ENCODE peak calls at places on chromosome 18, in six cellular contexts. D is endodermal cell; T is PC-3; P is DND-41; W is CD8-positive, alpha-beta T cell; E is tibial nerve. F is an unnamed sample. For H3K27me3, the result is how much of the 10 kb centered on the place peaks cover.

GRCh38 chr18:7452331-7452730 is 114.8 kb upstream of the PTPRM start:
- DNase-seq in D (peak), T (peak), P (peak), W (no peak), E (no peak), F (peak)

GRCh38 chr18:7417742-7418141 is 149.4 kb upstream of the PTPRM start:
- DNase-seq in D (no peak), T (peak), P (no peak), W (no peak), E (no peak), F (no peak)

GRCh38 chr18:10439898-10440297 is 14.5 kb upstream of the APCDD1 start:
- DNase-seq in D (no peak), T (no peak), P (no peak), W (no peak), E (no peak), F (peak)

GRCh38 chr18:9835112-9835755 is 50.5 kb upstream of the TXNDC2 start:
- DNase-seq in D (peak), T (no peak), P (no peak), W (no peak), E (no peak), F (no peak)

GRCh38 chr18:73683618-73684238 is 463.9 kb downstream of the FBXO15 start:
- DNase-seq in D (no peak), T (peak), P (no peak), W (no peak), E (no peak), F (no peak)

GRCh38 chr18:44149706-44150105 is 531.0 kb upstream of the SETBP1 start:
- DNase-seq in D (no peak), T (peak), P (no peak), W (no peak), E (no peak), F (no peak)

GRCh38 chr18:42001801-42002200 is 46.8 kb downstream of the PIK3C3 start:
- DNase-seq in D (no peak), T (no peak), P (no peak), W (no peak), E (no peak), F (no peak)

GRCh38 chr18:49857708-49858107 is 44.4 kb upstream of the ACAA2 start:
- DNase-seq in D (no peak), T (no peak), P (no peak), W (no peak), E (no peak), F (no peak)

GRCh38 chr18:75290737-75291358 is 80.3 kb downstream of the TSHZ1 start:
- DNase-seq in D (no peak), T (no peak), P (no peak), W (no peak), E (no peak), F (no peak)

GRCh38 chr18:55900380-55900779 is 312.4 kb upstream of the TCF4 start:
- DNase-seq in D (no peak), T (peak), P (no peak), W (no peak), E (no peak), F (no peak)

GRCh38 chr18:3248670-3249359 is 1.2 kb downstream of the MYL12A start:
- DNase-seq in D (no peak), T (peak), P (peak), W (no peak), E (no peak), F (peak)

GRCh38 chr18:48029296-48029986 is 99.0 kb upstream of the SMAD2 start:
- DNase-seq in D (no peak), T (no peak), P (no peak), W (no peak), E (no peak), F (no peak)

GRCh38 chr18:13051159-13051558 is 60.0 kb downstream of the CEP192 start:
- DNase-seq in D (no peak), T (no peak), P (no peak), W (no peak), E (no peak), F (no peak)

GRCh38 chr18:22687892-22688680 is 245.0 kb upstream of the RBBP8 start:
- DNase-seq in D (no peak), T (no peak), P (no peak), W (no peak), E (no peak), F (no peak)

GRCh38 chr18:65175681-65176080 is 575.1 kb upstream of the CDH7 start:
- DNase-seq in D (no peak), T (no peak), P (no peak), W (no peak), E (no peak), F (no peak)

DNA sequence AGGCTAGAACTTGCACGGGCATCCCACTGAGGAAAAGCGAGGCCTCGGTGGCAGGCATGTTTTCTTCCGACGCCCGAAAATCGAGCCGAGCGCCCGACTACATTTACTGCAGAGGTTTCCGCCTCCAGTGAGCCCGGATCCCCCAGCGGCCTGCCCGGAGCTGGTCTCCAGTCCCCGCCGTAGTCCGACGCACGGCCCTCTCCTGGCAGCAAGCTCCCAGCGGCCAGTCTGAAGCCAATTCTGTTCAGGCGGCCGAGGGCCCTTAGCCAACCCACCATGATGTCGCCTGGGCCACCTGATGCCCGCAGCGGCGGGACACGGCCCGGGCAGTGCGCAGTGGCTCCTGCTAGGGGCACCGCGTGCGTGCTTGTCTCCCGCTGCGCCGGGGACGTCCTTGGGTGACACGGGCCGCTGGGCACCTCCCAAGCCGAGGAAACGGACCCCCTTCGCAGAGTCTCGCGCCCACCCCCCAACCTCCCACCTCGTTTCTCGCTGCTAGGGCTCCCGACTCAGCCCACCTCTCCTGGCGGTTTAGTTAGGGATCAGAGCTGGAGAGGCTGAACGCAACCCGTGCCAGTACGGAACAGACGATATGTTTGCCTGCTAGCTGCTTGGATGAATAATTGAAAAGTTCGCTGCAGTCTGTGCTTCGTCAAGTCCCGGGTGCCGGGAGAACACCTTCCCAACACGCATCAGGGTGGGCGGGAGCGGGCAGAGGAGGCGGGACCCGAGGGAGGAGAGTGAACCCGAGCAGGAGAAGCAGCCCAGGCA is 5.3 kb downstream of the ONECUT2 start:
- DNase-seq in D (peak), T (no peak), P (no peak), W (no peak), E (no peak), F (no peak)
- H3K27me3 ChIP-seq in D (half or more), T (under half), P (under half), W (under half), E (under half), F (under half)

GRCh38 chr18:37559194-37559593 is 6.4 kb downstream of the CELF4 start:
- DNase-seq in D (no peak), T (no peak), P (no peak), W (no peak), E (no peak), F (no peak)
- H3K27me3 ChIP-seq in D (half or more), T (under half), P (under half), W (under half), E (under half), F (under half)

DNA sequence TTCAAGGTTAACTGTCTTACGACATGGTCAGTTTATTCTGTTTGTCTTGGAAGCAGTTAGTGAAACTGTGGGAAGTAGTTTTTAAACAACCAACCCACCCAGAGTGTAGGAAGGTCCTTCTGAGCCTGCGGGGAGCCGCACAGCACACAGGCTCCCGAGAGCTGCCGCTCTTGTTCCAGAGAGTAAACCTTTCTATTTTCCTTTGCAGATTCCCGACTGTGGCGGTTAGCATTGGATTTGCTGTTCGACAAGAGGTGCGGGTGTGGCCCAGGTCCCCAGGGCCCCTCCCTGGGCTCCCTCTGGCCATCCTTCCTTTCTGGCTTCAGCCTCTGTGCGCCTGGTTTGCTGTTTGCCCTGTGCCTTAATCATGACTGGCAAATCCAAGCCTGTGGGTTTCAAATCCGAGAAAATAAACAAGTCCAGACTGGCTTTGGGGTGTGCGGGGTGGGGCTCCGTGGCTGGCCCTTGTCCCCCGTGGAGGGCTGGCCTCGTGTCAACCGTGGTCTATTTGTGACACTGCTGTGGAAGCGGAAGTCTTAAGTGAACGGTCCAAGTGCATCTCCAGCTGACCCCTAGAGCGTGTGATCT is 30.7 kb downstream of the IMPA2 start:
- DNase-seq in D (no peak), T (no peak), P (no peak), W (no peak), E (no peak), F (peak)
- H3K27me3 ChIP-seq in D (under half), T (under half), P (under half), W (under half), E (under half), F (under half)

DNA sequence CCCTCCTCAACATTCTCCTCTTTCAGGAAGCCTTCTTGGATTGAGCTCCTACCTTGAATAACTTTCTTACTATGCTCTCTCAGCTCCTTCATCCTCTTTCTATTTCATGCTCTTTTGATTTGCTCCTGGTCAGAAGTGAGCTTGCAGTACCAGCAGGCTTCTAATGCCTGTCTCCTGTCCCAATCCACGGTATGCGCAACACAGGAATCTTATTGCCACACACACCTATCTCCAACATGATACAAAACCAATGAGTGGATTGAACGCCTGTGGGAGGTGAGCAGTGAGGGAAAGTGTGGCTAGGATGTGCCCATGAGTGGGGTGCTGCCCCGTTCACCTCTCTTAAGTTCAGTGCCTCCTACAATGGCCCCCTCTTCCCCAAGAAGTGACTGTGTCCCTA is 132.8 kb downstream of the CELF4 start:
- DNase-seq in D (no peak), T (no peak), P (no peak), W (no peak), E (no peak), F (no peak)
- H3K27me3 ChIP-seq in D (under half), T (under half), P (under half), W (under half), E (under half), F (under half)

GRCh38 chr18:78245451-78245850 is 734.2 kb upstream of the SALL3 start:
- DNase-seq in D (no peak), T (no peak), P (no peak), W (no peak), E (no peak), F (no peak)

GRCh38 chr18:78246588-78246987 is 733.0 kb upstream of the SALL3 start:
- DNase-seq in D (no peak), T (no peak), P (no peak), W (no peak), E (no peak), F (no peak)

GRCh38 chr18:78244779-78245178 is 734.8 kb upstream of the SALL3 start:
- DNase-seq in D (no peak), T (no peak), P (no peak), W (no peak), E (no peak), F (no peak)

GRCh38 chr18:78242796-78243195 is 736.8 kb upstream of the SALL3 start:
- DNase-seq in D (no peak), T (no peak), P (no peak), W (no peak), E (peak), F (no peak)

GRCh38 chr18:78246041-78246440 is 733.6 kb upstream of the SALL3 start:
- DNase-seq in D (no peak), T (no peak), P (no peak), W (no peak), E (no peak), F (no peak)
- H3K27me3 ChIP-seq in D (under half), T (half or more), P (under half), W (under half), E (under half), F (under half)

GRCh38 chr18:62738638-62739037 is 23.3 kb downstream of the PHLPP1 start:
- DNase-seq in D (no peak), T (no peak), P (no peak), W (no peak), E (no peak), F (no peak)

GRCh38 chr18:62735387-62735786 is 20.0 kb downstream of the PHLPP1 start:
- DNase-seq in D (no peak), T (no peak), P (no peak), W (no peak), E (no peak), F (no peak)

GRCh38 chr18:62739911-62740310 is 24.6 kb downstream of the PHLPP1 start:
- DNase-seq in D (no peak), T (no peak), P (no peak), W (no peak), E (no peak), F (no peak)

GRCh38 chr18:62736077-62736476 is 20.7 kb downstream of the PHLPP1 start:
- DNase-seq in D (no peak), T (no peak), P (no peak), W (no peak), E (no peak), F (no peak)

DNA sequence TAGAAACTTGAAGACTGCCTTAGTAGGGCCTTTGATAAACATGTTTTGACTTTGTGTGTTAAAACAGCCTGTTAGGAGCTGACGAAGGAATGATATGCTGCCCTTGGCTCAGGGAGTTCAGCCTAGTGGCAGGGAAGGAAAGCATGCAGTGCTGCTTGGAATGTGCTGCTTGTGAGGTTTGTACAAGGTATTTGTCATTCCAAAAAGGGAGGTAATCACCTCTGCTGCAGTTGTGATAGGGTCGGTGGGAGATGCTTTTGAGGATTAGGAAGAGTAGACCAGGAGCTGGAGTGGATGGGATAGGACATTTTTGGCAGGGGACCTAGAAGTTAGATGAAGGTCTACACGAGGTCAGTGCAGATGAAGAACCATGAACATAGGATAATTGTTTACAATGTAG is 22.1 kb downstream of the PHLPP1 start:
- DNase-seq in D (no peak), T (no peak), P (no peak), W (no peak), E (no peak), F (no peak)
- H3K27me3 ChIP-seq in D (under half), T (under half), P (under half), W (under half), E (under half), F (under half)

DNA sequence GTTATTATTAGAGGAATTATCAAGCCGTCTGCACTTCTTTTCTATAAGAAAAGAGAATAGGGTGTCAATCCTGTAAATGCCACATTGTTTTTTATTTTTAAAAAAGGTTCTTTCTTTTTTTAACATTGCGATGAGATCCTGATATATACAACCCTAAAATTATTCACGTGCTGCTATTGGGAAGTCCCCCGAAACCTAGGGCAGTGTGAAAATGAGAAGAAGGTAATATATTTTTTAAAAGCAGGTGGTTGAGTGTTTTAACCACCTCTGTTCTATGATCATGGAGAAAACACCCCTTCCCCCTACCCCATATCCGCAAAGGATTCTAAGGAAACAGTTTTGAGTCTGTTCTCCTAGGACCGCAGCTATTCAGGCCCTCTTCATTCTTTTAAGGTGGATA is 94.5 kb upstream of the KLHL14 start:
- DNase-seq in D (no peak), T (no peak), P (no peak), W (no peak), E (no peak), F (no peak)
- H3K27me3 ChIP-seq in D (under half), T (under half), P (under half), W (under half), E (under half), F (under half)

GRCh38 chr18:59222341-59222740 is 2.4 kb downstream of the GRP start:
- DNase-seq in D (no peak), T (peak), P (no peak), W (no peak), E (no peak), F (no peak)
- H3K27me3 ChIP-seq in D (half or more), T (half or more), P (under half), W (under half), E (under half), F (under half)

F was measured in upper lobe of left lung.